ENCODE peak calls at places on chromosomes 12 and 14, in nine cellular contexts. M is small intestine, H is AG04450, I is lung, Y is breast epithelium, D is heart left ventricle, L is A549, N is sigmoid colon, V is mammary epithelial cell. K is an unnamed sample.

GRCh38 chr12:27541031-27541719 is 17.2 kb downstream of the PPFIBP1 start:
- DNase-seq in M (no peak), H (no peak), I (no peak), Y (no peak), D (no peak), L (no peak), N (no peak), V (peak), K (no peak)

GRCh38 chr14:102969060-102969791 is 46.8 kb downstream of the AMN start:
- DNase-seq in M (no peak), H (no peak), I (no peak), Y (no peak), D (no peak), L (no peak), N (no peak), V (no peak), K (no peak)

GRCh38 chr12:90499793-90500192 is 455.2 kb downstream of the CCER1 start:
- DNase-seq in M (no peak), H (no peak), I (no peak), Y (no peak), D (no peak), L (no peak), N (no peak), V (peak), K (no peak)

GRCh38 chr14:52575858-52576257 is 23.2 kb downstream of the GPR137C start:
- DNase-seq in M (no peak), H (no peak), I (no peak), Y (no peak), D (no peak), L (no peak), N (no peak), V (no peak), K (no peak)

GRCh38 chr12:75790219-75790618 is 241.4 kb downstream of the PHLDA1 start:
- DNase-seq in M (no peak), H (no peak), I (no peak), Y (no peak), D (no peak), L (no peak), N (no peak), V (peak), K (no peak)

GRCh38 chr12:130775953-130776856 is 60.1 kb upstream of the RIMBP2 start:
- DNase-seq in M (peak), H (peak), I (peak), Y (peak), D (peak), L (peak), N (no peak), V (peak), K (peak)

GRCh38 chr14:63938198-63939005 is 85.6 kb downstream of the SYNE2 start:
- DNase-seq in M (peak), H (no peak), I (no peak), Y (no peak), D (no peak), L (no peak), N (no peak), V (peak), K (no peak)

GRCh38 chr12:116592731-116593130 is 33.5 kb downstream of the MAP1LC3B2 start:
- DNase-seq in M (no peak), H (no peak), I (no peak), Y (no peak), D (no peak), L (no peak), N (no peak), V (no peak), K (peak)

GRCh38 chr14:59301354-59301753 is 112.9 kb downstream of the DAAM1 start:
- DNase-seq in M (no peak), H (no peak), I (no peak), Y (no peak), D (no peak), L (no peak), N (no peak), V (no peak), K (no peak)

GRCh38 chr12:124750149-124750656 is 113.5 kb downstream of the SCARB1 start:
- DNase-seq in M (no peak), H (no peak), I (no peak), Y (no peak), D (no peak), L (no peak), N (no peak), V (no peak), K (no peak)

GRCh38 chr14:24392327-24393098 is 6.3 kb upstream of the NYNRIN start:
- DNase-seq in M (peak), H (no peak), I (no peak), Y (no peak), D (no peak), L (peak), N (no peak), V (peak), K (no peak)

GRCh38 chr12:116878567-116879508 is 2.4 kb downstream of the HRK start:
- DNase-seq in M (no peak), H (no peak), I (no peak), Y (no peak), D (no peak), L (no peak), N (no peak), V (peak), K (no peak)

GRCh38 chr14:87014854-87015253 is 978.1 kb downstream of the GALC start:
- DNase-seq in M (no peak), H (no peak), I (no peak), Y (no peak), D (no peak), L (no peak), N (no peak), V (no peak), K (no peak)

GRCh38 chr12:2341871-2342270 is 289.1 kb downstream of the CACNA1C start:
- DNase-seq in M (no peak), H (peak), I (no peak), Y (no peak), D (no peak), L (no peak), N (no peak), V (peak), K (no peak)

GRCh38 chr12:76952995-76953394 is 74.2 kb upstream of the CSRP2 start:
- DNase-seq in M (no peak), H (no peak), I (no peak), Y (no peak), D (no peak), L (no peak), N (no peak), V (peak), K (no peak)

GRCh38 chr14:52313493-52313881 is 625 bp upstream of the PTGER2 start:
- DNase-seq in M (peak), H (no peak), I (no peak), Y (no peak), D (no peak), L (no peak), N (no peak), V (no peak), K (no peak)

GRCh38 chr12:7479784-7480183 is 23.8 kb downstream of the CD163 start:
- DNase-seq in M (no peak), H (no peak), I (no peak), Y (no peak), D (no peak), L (no peak), N (no peak), V (no peak), K (no peak)

GRCh38 chr12:62930546-62931425 is 4.2 kb downstream of the PPM1H start:
- DNase-seq in M (no peak), H (no peak), I (no peak), Y (no peak), D (no peak), L (no peak), N (no peak), V (peak), K (no peak)

GRCh38 chr14:69086537-69086936 is 66.4 kb downstream of the DCAF5 start:
- DNase-seq in M (no peak), H (no peak), I (no peak), Y (no peak), D (no peak), L (no peak), N (no peak), V (no peak), K (no peak)

GRCh38 chr12:59808317-59808910 is 212.6 kb downstream of the SLC16A7 start:
- DNase-seq in M (peak), H (no peak), I (no peak), Y (no peak), D (no peak), L (peak), N (no peak), V (peak), K (no peak)

GRCh38 chr12:60197589-60197988 is 601.8 kb downstream of the SLC16A7 start:
- DNase-seq in M (no peak), H (no peak), I (no peak), Y (no peak), D (no peak), L (no peak), N (no peak), V (peak), K (no peak)

GRCh38 chr12:20492251-20492728 is 124.0 kb downstream of the PDE3A start:
- DNase-seq in M (peak), H (no peak), I (no peak), Y (no peak), D (no peak), L (peak), N (no peak), V (peak), K (no peak)

GRCh38 chr12:110279976-110280783 is 867 bp upstream of the ATP2A2 start:
- DNase-seq in M (peak), H (no peak), I (peak), Y (peak), D (peak), L (peak), N (peak), V (peak), K (peak)

GRCh38 chr12:46483572-46484395 is 111.2 kb upstream of the SLC38A2 start:
- DNase-seq in M (no peak), H (no peak), I (no peak), Y (no peak), D (no peak), L (no peak), N (no peak), V (no peak), K (no peak)

GRCh38 chr12:112170971-112171596 is 45.7 kb downstream of the TRAFD1 start:
- DNase-seq in M (peak), H (no peak), I (no peak), Y (no peak), D (no peak), L (no peak), N (peak), V (no peak), K (peak)

GRCh38 chr14:106665814-106666213 is 1139.4 kb downstream of the TMEM121 start:
- DNase-seq in M (no peak), H (no peak), I (no peak), Y (no peak), D (no peak), L (no peak), N (no peak), V (no peak), K (no peak)

GRCh38 chr12:46608431-46609280 is 217.1 kb downstream of the SLC38A4 start:
- DNase-seq in M (no peak), H (no peak), I (no peak), Y (no peak), D (no peak), L (no peak), N (no peak), V (peak), K (no peak)

GRCh38 chr12:120007272-120007671 is 18.2 kb downstream of the BICDL1 start:
- DNase-seq in M (peak), H (no peak), I (no peak), Y (no peak), D (no peak), L (no peak), N (no peak), V (no peak), K (no peak)

GRCh38 chr14:65772901-65773574 is 360.5 kb downstream of the FUT8 start:
- DNase-seq in M (peak), H (no peak), I (no peak), Y (no peak), D (no peak), L (no peak), N (no peak), V (no peak), K (no peak)

GRCh38 chr12:29168000-29168399 is 18.9 kb downstream of the FAR2 start:
- DNase-seq in M (peak), H (no peak), I (no peak), Y (no peak), D (no peak), L (no peak), N (no peak), V (no peak), K (no peak)

GRCh38 chr12:100153131-100153530 is 10.5 kb upstream of the BLTP3B start:
- DNase-seq in M (no peak), H (no peak), I (no peak), Y (no peak), D (no peak), L (no peak), N (peak), V (no peak), K (no peak)

GRCh38 chr12:2339022-2339431 is 286.2 kb downstream of the CACNA1C start:
- DNase-seq in M (peak), H (peak), I (no peak), Y (no peak), D (no peak), L (no peak), N (no peak), V (peak), K (no peak)

GRCh38 chr12:106342397-106343212 is 14.9 kb upstream of the POLR3B start:
- DNase-seq in M (peak), H (no peak), I (peak), Y (peak), D (peak), L (peak), N (peak), V (peak), K (peak)

GRCh38 chr12:45757172-45757571 is 27.7 kb downstream of the ARID2 start:
- DNase-seq in M (no peak), H (no peak), I (no peak), Y (no peak), D (no peak), L (no peak), N (no peak), V (no peak), K (no peak)

GRCh38 chr14:26773906-26774593 is 176.2 kb upstream of the NOVA1 start:
- DNase-seq in M (no peak), H (no peak), I (no peak), Y (no peak), D (no peak), L (no peak), N (no peak), V (no peak), K (no peak)

GRCh38 chr14:69559581-69560011 is 15.1 kb downstream of the CCDC177 start:
- DNase-seq in M (no peak), H (no peak), I (no peak), Y (peak), D (no peak), L (no peak), N (no peak), V (peak), K (no peak)

GRCh38 chr12:90922068-90922743 is 32.8 kb downstream of the CCER1 start:
- DNase-seq in M (peak), H (no peak), I (no peak), Y (no peak), D (no peak), L (no peak), N (no peak), V (peak), K (no peak)

GRCh38 chr14:21233457-21234076 is 35.7 kb downstream of the HNRNPC start:
- DNase-seq in M (no peak), H (no peak), I (no peak), Y (no peak), D (no peak), L (no peak), N (no peak), V (no peak), K (no peak)

GRCh38 chr14:20799955-20800544 is 2.6 kb downstream of the RNASE1 start:
- DNase-seq in M (peak), H (no peak), I (peak), Y (peak), D (peak), L (no peak), N (peak), V (no peak), K (peak)

GRCh38 chr14:105193916-105194782 is 13.0 kb upstream of the NUDT14 start:
- DNase-seq in M (no peak), H (no peak), I (no peak), Y (no peak), D (no peak), L (no peak), N (no peak), V (no peak), K (no peak)

DNA sequence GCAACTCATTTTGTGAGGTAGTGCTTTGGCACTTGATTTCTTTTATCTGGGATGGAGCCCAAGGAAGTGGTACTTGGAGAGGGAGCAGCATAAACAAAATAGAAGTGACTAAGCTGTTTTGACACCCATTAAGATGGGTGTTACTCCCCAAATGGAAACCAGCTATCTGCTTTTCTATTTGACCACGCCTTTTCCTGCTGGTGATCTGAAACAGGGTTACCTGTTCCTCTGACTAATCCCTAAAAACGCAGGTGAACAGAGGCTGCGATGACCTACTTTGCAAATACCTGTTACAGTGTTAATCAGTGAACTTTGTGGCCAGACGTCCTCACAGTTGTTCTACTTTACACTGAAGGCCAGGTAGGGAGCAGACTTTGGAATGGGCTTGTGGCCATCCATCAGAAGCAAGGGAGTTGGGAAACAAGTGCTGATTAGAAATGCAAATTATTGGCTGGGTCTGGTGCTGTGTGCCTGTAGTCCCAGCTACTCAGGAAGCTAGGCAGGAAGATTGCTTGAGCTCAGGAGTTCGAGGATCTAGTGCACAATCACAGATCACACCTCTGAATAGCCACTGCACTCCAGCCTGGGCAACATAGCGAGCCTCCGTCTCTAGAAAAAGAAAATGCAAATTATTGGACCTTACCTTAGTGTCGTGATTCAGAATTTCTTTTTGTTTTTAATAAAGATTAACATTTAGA is 58.3 kb upstream of the HECTD1 start:
- DNase-seq in M (peak), H (no peak), I (no peak), Y (no peak), D (no peak), L (no peak), N (no peak), V (peak), K (no peak)
- H3K27ac ChIP-seq in M (no peak), H (no peak), I (no peak), Y (no peak), D (no peak), L (no peak), N (peak), V (no peak), K (no peak)

GRCh38 chr12:647713-648085 is 15.5 kb downstream of the NINJ2 start:
- DNase-seq in M (no peak), H (no peak), I (no peak), Y (no peak), D (no peak), L (no peak), N (peak), V (no peak), K (no peak)
- H3K27ac ChIP-seq in M (no peak), H (no peak), I (no peak), Y (peak), D (peak), L (no peak), N (peak), V (no peak), K (peak)

DNA sequence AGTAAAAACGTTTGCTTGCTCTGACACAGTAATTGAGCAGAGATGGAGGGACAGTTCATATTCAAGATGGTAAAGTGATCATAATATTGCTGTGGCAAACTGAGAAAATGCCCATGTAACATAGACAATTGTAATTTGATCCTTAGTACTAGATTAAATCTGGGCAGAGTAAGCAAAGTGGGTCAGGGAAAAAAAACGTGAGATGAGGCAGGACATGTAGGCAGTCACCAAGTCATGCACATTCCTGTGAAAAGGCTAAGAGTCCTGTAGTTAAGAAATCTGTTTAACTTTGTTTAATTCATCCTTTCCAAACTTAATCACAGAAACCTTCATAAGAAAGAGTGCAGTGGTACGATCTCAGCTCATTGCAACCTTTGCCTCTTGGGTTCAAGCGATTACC is 16.1 kb downstream of the BTBD7 start:
- DNase-seq in M (no peak), H (no peak), I (no peak), Y (no peak), D (no peak), L (no peak), N (no peak), V (no peak), K (no peak)
- H3K27ac ChIP-seq in M (peak), H (no peak), I (no peak), Y (no peak), D (no peak), L (peak), N (no peak), V (no peak), K (no peak)

GRCh38 chr12:16331998-16332397 is 15.4 kb upstream of the MGST1 start:
- DNase-seq in M (no peak), H (no peak), I (no peak), Y (no peak), D (no peak), L (no peak), N (no peak), V (no peak), K (no peak)

GRCh38 chr12:16330554-16330953 is 16.9 kb upstream of the MGST1 start:
- DNase-seq in M (no peak), H (no peak), I (no peak), Y (no peak), D (no peak), L (no peak), N (no peak), V (no peak), K (no peak)

DNA sequence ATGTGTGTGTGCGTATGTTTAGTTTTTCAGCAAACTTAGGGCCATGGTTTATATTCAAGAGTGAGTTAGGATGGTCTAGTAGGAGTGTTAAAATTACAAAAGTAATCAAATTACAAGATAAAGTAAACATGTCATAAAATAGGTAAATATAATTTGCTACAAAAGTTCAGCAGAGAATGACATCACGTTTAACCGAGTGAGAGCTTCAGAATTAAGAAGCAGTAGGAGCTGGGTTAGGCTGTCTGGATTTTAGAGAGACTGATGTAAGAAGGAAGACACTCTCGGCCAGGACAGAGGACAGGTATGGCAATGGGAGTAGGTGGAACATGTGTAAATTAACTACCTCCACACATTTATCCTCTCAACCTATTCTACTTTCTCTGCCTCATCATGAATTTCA is 11.6 kb upstream of the MGST1 start:
- DNase-seq in M (no peak), H (no peak), I (no peak), Y (no peak), D (no peak), L (no peak), N (no peak), V (no peak), K (no peak)
- H3K27ac ChIP-seq in M (no peak), H (no peak), I (no peak), Y (no peak), D (no peak), L (no peak), N (no peak), V (no peak), K (no peak)